ENCODE peak calls at places on chromosomes 5 and 9, in five cellular contexts. One of them, this sample, is unnamed.

GRCh38 chr9:113853333-113853732 is 22.8 kb upstream of the ZNF618 start:
- DNase-seq in transverse colon: no peak
- DNase-seq in K562: peak; percentile 21
- DNase-seq in stomach: peak; percentile 43
- DNase-seq in H1: no peak
- DNase-seq in this sample: no peak

GRCh38 chr5:61176631-61177030 is 14.4 kb upstream of the SMIM15 start:
- DNase-seq in transverse colon: no peak
- DNase-seq in K562: no peak
- DNase-seq in stomach: no peak
- DNase-seq in H1: no peak
- DNase-seq in this sample: no peak

GRCh38 chr9:128101690-128102089 is 25.8 kb downstream of the PTGES2 start:
- DNase-seq in transverse colon: no peak
- DNase-seq in K562: no peak
- DNase-seq in stomach: peak; percentile 65
- DNase-seq in H1: no peak
- DNase-seq in this sample: no peak

GRCh38 chr9:123756484-123757106 is 173.3 kb downstream of the DENND1A start:
- DNase-seq in transverse colon: no peak
- DNase-seq in K562: no peak
- DNase-seq in stomach: no peak
- DNase-seq in H1: no peak
- DNase-seq in this sample: no peak

GRCh38 chr5:68181039-68181599 is 34.4 kb upstream of the PIK3R1 start:
- DNase-seq in transverse colon: no peak
- DNase-seq in K562: no peak
- DNase-seq in stomach: no peak
- DNase-seq in H1: no peak
- DNase-seq in this sample: no peak

GRCh38 chr9:110476251-110476650 is 103.3 kb downstream of the SVEP1 start:
- DNase-seq in transverse colon: no peak
- DNase-seq in K562: no peak
- DNase-seq in stomach: no peak
- DNase-seq in H1: no peak
- DNase-seq in this sample: no peak

GRCh38 chr9:70444904-70445303 is 30.4 kb upstream of the KLF9 start:
- DNase-seq in transverse colon: no peak
- DNase-seq in K562: no peak
- DNase-seq in stomach: no peak
- DNase-seq in H1: no peak
- DNase-seq in this sample: no peak

GRCh38 chr5:154472871-154473580 is 5.0 kb downstream of the HAND1 start:
- DNase-seq in transverse colon: no peak
- DNase-seq in K562: no peak
- DNase-seq in stomach: no peak
- DNase-seq in H1: no peak
- DNase-seq in this sample: no peak

GRCh38 chr9:120439147-120439546 is 140.8 kb downstream of the CDK5RAP2 start:
- DNase-seq in transverse colon: no peak
- DNase-seq in K562: peak; percentile 29
- DNase-seq in stomach: no peak
- DNase-seq in H1: no peak
- DNase-seq in this sample: no peak

GRCh38 chr5:5021436-5021835 is 118.7 kb upstream of the ADAMTS16 start:
- DNase-seq in transverse colon: no peak
- DNase-seq in K562: no peak
- DNase-seq in stomach: no peak
- DNase-seq in H1: no peak
- DNase-seq in this sample: no peak

GRCh38 chr9:68775003-68775730 is 70.1 kb downstream of the PIP5K1B start:
- DNase-seq in transverse colon: no peak
- DNase-seq in K562: peak; percentile 25
- DNase-seq in stomach: no peak
- DNase-seq in H1: no peak
- DNase-seq in this sample: no peak

GRCh38 chr5:38569180-38569579 is 12.7 kb upstream of the LIFR start:
- DNase-seq in transverse colon: no peak
- DNase-seq in K562: no peak
- DNase-seq in stomach: no peak
- DNase-seq in H1: no peak
- DNase-seq in this sample: no peak

GRCh38 chr5:1062761-1063568 is 48.9 kb downstream of the SLC12A7 start:
- DNase-seq in transverse colon: no peak
- DNase-seq in K562: no peak
- DNase-seq in stomach: no peak
- DNase-seq in H1: no peak
- DNase-seq in this sample: no peak

GRCh38 chr9:33290247-33290993 is at the start of gene NFX1:
- DNase-seq in transverse colon: peak; percentile 99
- DNase-seq in K562: peak; percentile 97
- DNase-seq in stomach: peak; percentile 99
- DNase-seq in H1: peak; percentile 85
- DNase-seq in this sample: peak; percentile 99

GRCh38 chr9:89676281-89676680 is 71.5 kb downstream of the GADD45G start:
- DNase-seq in transverse colon: peak; percentile 77
- DNase-seq in K562: no peak
- DNase-seq in stomach: peak; percentile 97
- DNase-seq in H1: no peak
- DNase-seq in this sample: peak; percentile 78

GRCh38 chr5:172687983-172688734 is 47.1 kb downstream of the NEURL1B start:
- DNase-seq in transverse colon: peak; percentile 61
- DNase-seq in K562: no peak
- DNase-seq in stomach: no peak
- DNase-seq in H1: no peak
- DNase-seq in this sample: no peak

GRCh38 chr5:136079195-136079985 is 50.6 kb downstream of the TGFBI start:
- DNase-seq in transverse colon: no peak
- DNase-seq in K562: no peak
- DNase-seq in stomach: no peak
- DNase-seq in H1: no peak
- DNase-seq in this sample: no peak

GRCh38 chr5:136080483-136081180 is 51.8 kb downstream of the TGFBI start:
- DNase-seq in transverse colon: peak; percentile 90
- DNase-seq in K562: peak; percentile 90
- DNase-seq in stomach: peak; percentile 85
- DNase-seq in H1: peak; percentile 47
- DNase-seq in this sample: peak; percentile 94

GRCh38 chr5:136082390-136083193 is 50.1 kb upstream of the SMAD5 start:
- DNase-seq in transverse colon: peak; percentile 63
- DNase-seq in K562: peak; percentile 79
- DNase-seq in stomach: peak; percentile 68
- DNase-seq in H1: no peak
- DNase-seq in this sample: peak; percentile 87

GRCh38 chr5:136081192-136081591 is 51.5 kb upstream of the SMAD5 start:
- DNase-seq in transverse colon: no peak
- DNase-seq in K562: no peak
- DNase-seq in stomach: no peak
- DNase-seq in H1: no peak
- DNase-seq in this sample: no peak

DNA sequence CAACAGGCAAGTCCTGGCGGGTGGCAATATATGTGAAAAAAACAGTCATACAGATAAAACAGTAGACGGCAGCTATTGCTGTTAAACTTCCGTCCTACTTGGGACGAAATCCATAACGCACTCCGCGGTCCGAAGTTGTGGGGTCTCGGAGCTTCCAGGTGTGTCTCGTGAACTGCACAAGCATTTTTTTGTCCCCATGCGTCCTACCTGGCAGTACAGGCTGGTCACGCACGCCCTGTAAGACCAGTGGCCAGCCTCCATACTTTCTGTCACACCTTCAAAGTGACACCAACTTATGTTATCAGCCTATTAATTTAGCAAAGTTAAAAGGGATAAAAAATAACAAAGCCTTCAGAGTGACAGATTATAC is 51.3 kb downstream of the TGFBI start:
- DNase-seq in transverse colon: no peak
- DNase-seq in K562: no peak
- DNase-seq in stomach: no peak
- DNase-seq in H1: no peak
- DNase-seq in this sample: no peak
- H3K27ac ChIP-seq in transverse colon: no peak overlapping the region
- H3K27ac ChIP-seq in K562: no peak overlapping the region
- H3K27ac ChIP-seq in stomach: peak overlapping the region; percentile 70
- H3K27ac ChIP-seq in H1: no peak overlapping the region
- H3K27ac ChIP-seq in this sample: peak overlapping the region; percentile 72

DNA sequence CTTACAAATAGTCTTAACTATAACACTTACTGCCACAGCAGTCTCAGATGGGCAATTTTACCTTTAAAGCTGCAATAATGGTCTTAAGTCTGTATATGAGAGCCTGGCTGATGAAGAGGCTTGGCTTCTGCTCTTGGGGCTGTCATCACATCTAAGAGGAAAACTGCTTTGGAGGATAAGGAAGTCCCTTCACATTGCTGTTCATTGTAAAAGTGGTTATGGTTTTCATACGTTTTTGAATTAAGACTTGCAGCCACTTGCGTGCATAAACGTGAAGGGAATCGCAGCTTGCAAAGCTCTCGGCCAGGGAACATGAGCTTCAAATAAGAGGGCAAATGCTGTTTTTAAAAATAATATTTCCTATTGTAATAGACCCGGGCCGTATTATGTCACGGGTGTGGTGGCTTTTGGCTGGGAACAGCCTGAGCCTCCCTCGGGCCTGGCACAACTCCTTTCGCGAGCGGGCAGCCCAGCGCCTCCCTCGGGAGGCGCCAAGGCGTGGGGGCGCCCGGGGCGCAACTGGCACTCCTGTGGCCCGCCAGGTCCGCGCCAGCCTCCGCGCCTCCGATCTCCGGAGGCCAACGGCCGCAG is 587 bp upstream of the ARHGEF28 start:
- DNase-seq in transverse colon: no peak
- DNase-seq in K562: no peak
- DNase-seq in stomach: no peak
- DNase-seq in H1: peak; percentile 15
- DNase-seq in this sample: no peak
- TF ChIP-seq POLR2AphosphoS5 in transverse colon: no peak
- TF ChIP-seq POLR2AphosphoS5 in K562: no peak
- TF ChIP-seq POLR2AphosphoS5 in stomach: no peak
- TF ChIP-seq POLR2AphosphoS5 in H1: no peak
- TF ChIP-seq POLR2AphosphoS5 in this sample: no peak

DNA sequence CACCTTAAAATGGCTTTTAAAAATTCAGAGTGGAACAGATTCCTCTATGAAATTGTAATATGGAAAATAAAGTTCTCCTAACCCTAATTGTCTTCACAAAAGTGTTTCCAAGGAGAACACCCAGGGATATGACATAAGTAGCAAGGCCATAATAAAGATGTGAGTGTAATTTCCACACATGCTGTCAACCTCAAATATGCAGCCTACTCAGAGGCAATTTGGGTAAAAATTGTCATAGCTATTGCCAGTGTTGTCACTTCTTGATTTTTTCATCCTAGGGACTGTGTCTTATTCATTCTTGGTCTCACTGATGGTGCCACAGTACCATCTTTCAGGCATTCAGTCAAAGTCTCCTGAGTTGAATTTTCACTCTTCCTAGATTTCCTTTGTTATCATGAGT is 100.3 kb downstream of the PPP2R2B start:
- DNase-seq in transverse colon: no peak
- DNase-seq in K562: no peak
- DNase-seq in stomach: no peak
- DNase-seq in H1: no peak
- DNase-seq in this sample: no peak
- TF ChIP-seq EP300 in transverse colon: no peak
- TF ChIP-seq EP300 in K562: no peak
- TF ChIP-seq EP300 in stomach: no peak
- TF ChIP-seq EP300 in H1: no peak
- TF ChIP-seq EP300 in this sample: no peak

GRCh38 chr5:123454236-123454911 is 31.2 kb upstream of the CEP120 start:
- DNase-seq in transverse colon: no peak
- DNase-seq in K562: no peak
- DNase-seq in stomach: no peak
- DNase-seq in H1: no peak
- DNase-seq in this sample: no peak
- H3K27ac ChIP-seq in transverse colon: no peak overlapping the region
- H3K27ac ChIP-seq in K562: peak overlapping the region; percentile 15
- H3K27ac ChIP-seq in stomach: no peak overlapping the region
- H3K27ac ChIP-seq in H1: no peak overlapping the region
- H3K27ac ChIP-seq in this sample: no peak overlapping the region

This sample was measured in sigmoid colon.